ENCODE peak calls at places on chromosome 9, in four cellular contexts. R, X, F and N are unnamed samples.

GRCh38 chr9:125989090-125989501 is 241.9 kb downstream of the PBX3 start:
- DNase-seq in F (no peak), R (no peak), X (no peak), N (no peak)

GRCh38 chr9:82588801-82589200 is 474.1 kb downstream of the RASEF start:
- DNase-seq in F (no peak), X (no peak), R (no peak), N (no peak)

GRCh38 chr9:95313010-95313498 is 4.5 kb downstream of the FANCC start:
- DNase-seq in R (no peak), F (peak), X (no peak), N (peak)

GRCh38 chr9:125564641-125565040 is 142.4 kb downstream of the MAPKAP1 start:
- DNase-seq in R (no peak), F (peak), X (no peak), N (no peak)

GRCh38 chr9:77606526-77606925 is 41.6 kb downstream of the GNA14 start:
- DNase-seq in X (no peak), F (no peak), R (no peak), N (no peak)

GRCh38 chr9:16145196-16145950 is 592.5 kb downstream of the CCDC171 start:
- DNase-seq in X (no peak), R (no peak), F (no peak), N (no peak)

GRCh38 chr9:110179734-110180133 is 28.2 kb downstream of the C9orf152 start:
- DNase-seq in F (peak), X (no peak), R (no peak), N (no peak)

GRCh38 chr9:9614607-9615006 is 998.2 kb downstream of the PTPRD start:
- DNase-seq in F (no peak), X (no peak), R (no peak), N (no peak)

GRCh38 chr9:114574438-114574837 is 13.1 kb upstream of the ATP6V1G1 start:
- DNase-seq in X (no peak), R (no peak), F (no peak), N (no peak)

GRCh38 chr9:130626249-130626982 is 38.0 kb upstream of the PRDM12 start:
- DNase-seq in X (no peak), F (no peak), R (no peak), N (no peak)

GRCh38 chr9:81351166-81351565 is 338.2 kb downstream of the TLE1 start:
- DNase-seq in X (no peak), R (no peak), F (no peak), N (no peak)

GRCh38 chr9:109717342-109717741 is 62.7 kb upstream of the PALM2AKAP2 start:
- DNase-seq in R (no peak), X (no peak), F (no peak), N (peak)

GRCh38 chr9:4289411-4290380 is 10.2 kb downstream of the GLIS3 start:
- DNase-seq in R (no peak), X (no peak), F (peak), N (no peak)

GRCh38 chr9:77725820-77726219 is 77.7 kb upstream of the GNA14 start:
- DNase-seq in X (no peak), F (no peak), R (no peak), N (peak)

GRCh38 chr9:132994410-132995120 is 16.1 kb downstream of the GFI1B start:
- DNase-seq in F (peak), R (no peak), X (peak), N (no peak)

GRCh38 chr9:98807070-98807810 is at the start of gene GALNT12:
- DNase-seq in R (peak), F (no peak), X (peak), N (no peak)

GRCh38 chr9:21584890-21585289 is 102.8 kb upstream of the IFNE start:
- DNase-seq in X (no peak), R (no peak), F (peak), N (no peak)

GRCh38 chr9:21579209-21579608 is 97.1 kb upstream of the IFNE start:
- DNase-seq in X (no peak), F (peak), R (no peak), N (no peak)

GRCh38 chr9:21583628-21584027 is 101.5 kb upstream of the IFNE start:
- DNase-seq in F (no peak), R (no peak), X (no peak), N (no peak)

GRCh38 chr9:21579743-21580142 is 97.6 kb upstream of the IFNE start:
- DNase-seq in X (no peak), F (no peak), R (no peak), N (no peak)

DNA sequence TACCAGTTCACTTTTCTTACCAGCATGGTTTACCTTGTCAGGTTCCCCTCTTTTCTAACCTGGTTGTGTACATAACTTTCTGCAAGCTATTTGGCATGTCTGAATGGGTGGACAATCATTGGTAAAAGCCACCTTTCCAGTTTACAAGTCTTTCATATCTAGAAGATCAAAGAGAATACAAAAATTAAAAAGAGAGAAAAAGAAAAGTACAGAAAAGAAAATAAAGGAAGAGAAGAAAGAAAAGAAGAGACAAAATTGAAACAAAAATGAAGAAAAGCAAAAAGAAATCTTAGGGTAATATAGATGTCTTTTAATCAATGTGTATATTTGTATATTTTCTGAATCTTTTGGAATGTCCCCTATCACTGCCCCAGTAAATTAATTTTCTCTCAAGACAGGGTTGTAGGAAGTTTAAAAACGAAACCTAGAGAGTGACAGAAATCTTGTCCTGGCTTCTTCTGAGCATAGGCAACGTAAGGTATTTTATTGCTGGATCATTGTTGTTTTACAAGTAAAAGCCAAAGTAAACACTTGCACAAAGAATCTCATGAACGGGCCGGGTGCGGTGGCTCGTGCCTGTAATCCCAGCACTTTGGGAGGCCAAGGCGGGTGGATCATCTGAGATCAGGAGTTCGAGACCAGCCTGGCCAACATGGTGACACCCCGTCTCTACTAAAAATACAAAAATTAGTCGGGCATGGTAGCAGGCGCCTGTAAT is 98.7 kb upstream of the IFNE start:
- DNase-seq in R (no peak), F (peak), X (no peak), N (no peak)
- H3K4me3 ChIP-seq in R (no peak), F (no peak), X (no peak), N (no peak)

DNA sequence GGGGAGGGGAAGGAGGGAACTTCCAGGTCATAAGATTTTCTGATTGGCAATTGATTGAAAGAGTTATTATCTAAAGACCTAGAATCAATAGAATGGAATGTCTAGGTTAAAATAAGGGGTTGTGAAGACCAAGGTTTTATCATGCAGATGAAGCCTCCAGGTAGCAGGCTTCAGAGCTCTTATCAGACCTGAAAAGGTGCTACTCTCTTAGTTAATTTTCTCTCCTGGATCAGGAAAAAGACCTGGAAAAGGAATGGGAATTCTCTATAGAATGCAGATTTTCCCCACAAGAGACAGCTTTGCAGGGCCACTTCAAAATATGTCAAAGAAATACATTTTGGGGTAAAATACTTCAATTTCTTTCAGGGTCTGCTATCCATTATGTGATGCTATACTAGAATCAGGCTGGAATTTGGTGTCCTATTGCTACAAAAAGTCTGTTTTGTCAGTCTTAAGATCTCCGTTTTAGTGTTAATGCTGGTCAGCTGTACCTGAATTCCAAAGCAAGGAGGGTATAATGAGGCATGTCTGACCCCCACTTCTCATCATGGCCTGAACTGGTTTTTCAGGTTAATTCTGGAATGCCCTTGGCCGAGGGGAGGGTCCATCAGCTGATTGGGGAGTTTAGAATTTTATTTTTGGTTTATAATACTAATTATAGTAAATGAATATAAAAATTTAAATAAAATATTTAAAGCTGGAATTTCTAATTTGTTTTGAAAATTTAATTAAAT is 16.6 kb upstream of the STOM start:
- DNase-seq in X (no peak), R (no peak), F (no peak), N (no peak)
- H3K4me3 ChIP-seq in X (no peak), R (no peak), F (no peak), N (no peak)

GRCh38 chr9:87337335-87338074 is 160.2 kb upstream of the DAPK1 start:
- DNase-seq in R (no peak), F (no peak), X (no peak), N (no peak)
- H3K4me3 ChIP-seq in R (peak), F (peak), X (peak), N (no peak)

DNA sequence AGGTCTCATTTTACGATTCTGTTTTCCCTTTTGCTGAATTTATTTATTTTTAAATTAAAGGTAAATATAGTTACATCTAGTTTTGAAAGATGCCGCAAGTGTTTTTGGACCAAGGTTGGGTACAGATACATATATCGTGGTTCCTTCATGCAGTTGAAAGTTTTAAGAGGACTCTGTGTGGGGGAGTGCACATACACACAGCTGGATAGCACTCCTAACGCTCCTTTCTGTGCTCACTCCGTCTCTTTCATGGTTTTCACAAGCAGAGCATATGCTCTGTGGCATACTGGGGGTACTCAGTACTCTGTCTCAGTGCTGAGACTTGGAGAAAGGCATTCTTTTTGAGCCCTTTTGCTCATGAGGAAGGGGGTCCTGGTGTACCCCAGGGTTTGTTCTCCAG is 307.5 kb downstream of the DOCK8 start:
- DNase-seq in F (no peak), R (no peak), X (no peak), N (no peak)
- H3K4me3 ChIP-seq in F (no peak), R (no peak), X (no peak), N (no peak)

GRCh38 chr9:69975681-69976080 is 68.0 kb upstream of the MAMDC2 start:
- DNase-seq in X (no peak), F (no peak), R (no peak), N (peak)
- H3K4me3 ChIP-seq in X (no peak), F (no peak), R (no peak), N (no peak)

DNA sequence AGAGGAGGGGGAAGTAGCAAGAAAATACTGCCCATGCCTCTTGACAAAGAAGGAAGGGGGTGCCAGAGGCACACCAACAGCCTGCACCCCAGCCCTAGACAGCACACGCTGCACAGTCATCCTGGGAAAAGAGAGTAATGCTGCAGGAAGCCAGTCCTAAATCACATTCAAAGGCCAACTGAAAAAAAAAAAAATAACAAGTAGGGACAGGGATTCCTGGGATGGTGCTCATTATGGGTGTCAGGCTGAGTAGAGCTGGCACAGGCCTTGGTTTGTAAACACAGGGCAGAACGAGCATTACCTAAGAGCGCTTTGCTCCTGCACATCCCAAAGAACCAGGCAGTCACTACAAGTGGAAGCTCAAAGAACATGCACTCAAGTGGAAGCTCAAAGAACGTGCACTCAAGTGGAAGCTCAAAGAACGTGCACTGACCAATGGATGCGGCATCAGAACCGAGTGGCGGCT is 7.8 kb downstream of the RAPGEF1 start:
- DNase-seq in X (no peak), F (peak), R (no peak), N (no peak)
- H3K4me3 ChIP-seq in X (no peak), F (no peak), R (peak), N (peak)

GRCh38 chr9:34417734-34418133 is 40.6 kb downstream of the FAM219A start:
- DNase-seq in X (no peak), R (no peak), F (no peak), N (no peak)

DNA sequence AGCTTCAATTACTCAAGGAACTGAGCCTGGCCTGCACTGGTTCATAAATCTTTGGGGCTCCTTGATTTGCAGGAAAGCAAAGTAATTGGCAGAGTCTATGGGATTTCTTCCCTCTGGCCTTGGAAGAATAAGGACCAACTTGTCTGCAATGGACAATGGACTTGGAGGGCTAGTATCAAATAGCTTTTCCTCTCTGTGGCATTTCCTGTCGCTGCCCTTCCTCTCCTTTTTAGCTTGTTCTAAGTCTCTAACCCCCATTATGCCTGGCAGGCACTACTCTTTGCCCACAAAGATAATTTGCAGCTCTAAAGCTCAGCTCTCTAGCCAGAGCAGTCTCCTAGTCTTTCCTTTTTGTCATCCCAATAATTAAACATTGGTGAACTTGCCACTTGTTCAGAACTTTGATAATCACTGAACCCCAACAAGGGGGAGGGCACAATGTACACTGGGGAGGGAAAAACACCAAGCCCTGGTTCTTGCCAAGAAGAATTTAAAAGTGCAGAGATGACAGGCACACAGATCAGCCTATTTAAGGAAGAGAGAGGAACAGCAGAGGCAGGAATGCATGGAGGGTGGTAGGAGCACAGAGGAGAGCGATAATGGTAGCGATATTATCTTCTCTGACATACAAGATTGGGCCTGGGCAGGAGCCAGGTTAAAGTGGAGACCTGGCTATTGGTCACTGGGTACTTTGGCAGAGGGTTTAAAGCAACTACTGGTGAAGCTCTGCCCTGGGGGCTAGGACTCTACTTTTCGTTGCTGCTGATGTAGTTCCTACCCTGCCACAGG is 38.5 kb downstream of the FAM219A start:
- DNase-seq in F (no peak), X (no peak), R (no peak), N (no peak)
- H3K4me3 ChIP-seq in F (no peak), X (no peak), R (no peak), N (no peak)

GRCh38 chr9:14313951-14314423 is at the start of gene NFIB:
- DNase-seq in F (peak), R (no peak), X (peak), N (no peak)

GRCh38 chr9:14313378-14313940 is 482 bp downstream of the NFIB start:
- DNase-seq in F (peak), R (no peak), X (peak), N (no peak)

GRCh38 chr9:14315754-14316573 is 2.0 kb upstream of the NFIB start:
- DNase-seq in X (peak), F (peak), R (no peak), N (no peak)

GRCh38 chr9:14314929-14315753 is 1.2 kb upstream of the NFIB start:
- DNase-seq in R (no peak), F (peak), X (peak), N (no peak)

DNA sequence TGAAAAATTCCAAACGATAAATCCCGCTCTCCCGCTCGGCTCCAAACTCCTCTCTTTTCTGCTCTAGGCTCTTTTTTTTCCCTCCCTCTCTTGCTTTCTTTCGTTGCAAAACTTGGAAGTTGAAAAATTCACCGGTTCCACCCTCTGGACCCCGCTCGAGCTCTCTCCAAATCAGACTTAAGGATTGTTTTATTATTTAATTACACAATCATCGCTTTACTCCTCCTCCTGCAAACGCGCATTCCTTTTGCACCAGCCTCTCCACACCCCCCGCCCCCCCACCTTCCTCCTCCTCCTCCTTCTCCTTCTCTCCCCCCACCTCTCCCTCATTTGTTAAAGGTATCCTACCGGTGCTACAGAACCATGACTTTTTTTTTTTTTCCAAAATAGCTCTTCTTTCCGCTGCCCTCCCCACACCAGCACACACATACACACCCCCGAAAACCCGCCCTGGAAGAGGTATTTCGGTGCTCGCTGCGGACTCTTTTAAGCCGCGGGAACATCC is 535 bp upstream of the NFIB start:
- DNase-seq in X (peak), R (no peak), F (peak), N (no peak)
- H3K4me3 ChIP-seq in X (peak), R (peak), F (peak), N (no peak)

GRCh38 chr9:136333486-136333885 is 6.1 kb downstream of the GPSM1 start:
- DNase-seq in X (no peak), R (no peak), F (no peak), N (no peak)

GRCh38 chr9:136331556-136332481 is 4.5 kb downstream of the GPSM1 start:
- DNase-seq in X (no peak), F (no peak), R (no peak), N (no peak)

GRCh38 chr9:136334541-136334940 is 7.2 kb downstream of the GPSM1 start:
- DNase-seq in F (no peak), R (no peak), X (no peak), N (no peak)

GRCh38 chr9:136332482-136332983 is 5.2 kb downstream of the GPSM1 start:
- DNase-seq in F (no peak), X (no peak), R (no peak), N (no peak)

DNA sequence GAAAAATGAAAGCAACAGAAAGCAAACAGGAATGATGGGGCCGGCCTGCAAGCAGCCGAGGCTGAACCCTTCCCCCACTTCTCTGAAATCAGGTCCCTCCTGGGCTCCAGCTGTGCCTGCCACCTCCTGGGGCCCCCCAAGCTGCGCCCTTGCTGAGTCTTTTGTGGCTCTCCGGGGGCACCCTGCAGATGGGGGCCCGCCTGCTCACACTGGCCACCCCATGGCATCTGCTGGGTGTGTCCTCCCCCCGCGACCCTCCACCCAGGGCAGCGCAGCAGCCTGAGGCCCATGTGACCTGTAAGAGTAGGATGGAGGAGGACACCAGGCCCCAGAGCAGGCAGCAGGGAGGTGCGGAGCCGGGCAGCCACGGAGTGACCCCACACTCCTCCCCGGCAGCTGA is 5.7 kb downstream of the GPSM1 start:
- DNase-seq in X (no peak), R (no peak), F (no peak), N (no peak)
- H3K4me3 ChIP-seq in X (no peak), R (no peak), F (no peak), N (no peak)